ENCODE peak calls at places on chromosomes 1 and 21, in five cellular contexts. N, Z, E, D and O are unnamed samples.
A peak's percentile ranks its signal among the peaks of the same experiment; 100 is the strongest.

GRCh38 chr1:1232801-1233566 is 947 bp downstream of the B3GALT6 start:
- DNase-seq in Z (no peak), N (no peak), E (no peak), D (no peak), O (no peak)

GRCh38 chr1:159421821-159422220 is 10.2 kb upstream of the OR10J4 start:
- DNase-seq in Z (no peak), D (no peak), N (no peak), E (no peak), O (no peak)

GRCh38 chr1:218711884-218712674 is 366.9 kb downstream of the TGFB2 start:
- DNase-seq in D (no peak), Z (no peak), N (peak; percentile 73), E (peak; percentile 32), O (no peak)

GRCh38 chr1:55478742-55479141 is 263.6 kb upstream of the USP24 start:
- DNase-seq in Z (no peak), E (peak; percentile 51), N (peak; percentile 42), D (no peak), O (no peak)

GRCh38 chr1:183753464-183753891 is 51.4 kb upstream of the RGL1 start:
- DNase-seq in N (no peak), Z (no peak), D (no peak), E (no peak), O (no peak)

GRCh38 chr1:34842952-34843371 is 16.6 kb downstream of the SMIM12 start:
- DNase-seq in D (peak; percentile 57), E (no peak), N (no peak), Z (no peak), O (no peak)

GRCh38 chr1:16491056-16491675 is 22.9 kb downstream of the RNU1-1 start:
- DNase-seq in Z (no peak), E (no peak), N (no peak), D (no peak), O (no peak)

GRCh38 chr1:27049607-27050006 is 37.0 kb upstream of the TENT5B start:
- DNase-seq in E (no peak), N (no peak), D (peak; percentile 75), Z (no peak), O (no peak)

GRCh38 chr1:230073371-230074035 is 6.5 kb downstream of the GALNT2 start:
- DNase-seq in Z (no peak), E (peak; percentile 91), D (peak; percentile 49), N (peak; percentile 27), O (no peak)

GRCh38 chr1:30371179-30371788 is 352.1 kb downstream of the MATN1 start:
- DNase-seq in Z (no peak), N (no peak), D (no peak), E (no peak), O (no peak)

GRCh38 chr1:107617456-107617855 is 347.5 kb downstream of the VAV3 start:
- DNase-seq in E (no peak), Z (no peak), D (no peak), N (no peak), O (no peak)

GRCh38 chr1:42730988-42731387 is 9.0 kb downstream of the CLDN19 start:
- DNase-seq in E (no peak), N (peak; percentile 36), Z (no peak), D (peak; percentile 72), O (peak; percentile 32)

GRCh38 chr1:225934711-225935110 is 6.3 kb downstream of the LEFTY2 start:
- DNase-seq in E (peak; percentile 31), Z (no peak), N (no peak), D (no peak), O (no peak)

GRCh38 chr1:9520411-9520810 is 18.9 kb upstream of the SLC25A33 start:
- DNase-seq in N (no peak), E (no peak), D (no peak), Z (no peak), O (no peak)

GRCh38 chr1:143698016-143698415 is 273.8 kb downstream of the FAM72C start:
- DNase-seq in Z (no peak), N (peak; percentile 69), D (peak; percentile 72), E (no peak), O (peak; percentile 71)
- TF ChIP-seq RCOR1 in Z (no peak), N (no peak), D (no peak), E (no peak), O (no peak)

DNA sequence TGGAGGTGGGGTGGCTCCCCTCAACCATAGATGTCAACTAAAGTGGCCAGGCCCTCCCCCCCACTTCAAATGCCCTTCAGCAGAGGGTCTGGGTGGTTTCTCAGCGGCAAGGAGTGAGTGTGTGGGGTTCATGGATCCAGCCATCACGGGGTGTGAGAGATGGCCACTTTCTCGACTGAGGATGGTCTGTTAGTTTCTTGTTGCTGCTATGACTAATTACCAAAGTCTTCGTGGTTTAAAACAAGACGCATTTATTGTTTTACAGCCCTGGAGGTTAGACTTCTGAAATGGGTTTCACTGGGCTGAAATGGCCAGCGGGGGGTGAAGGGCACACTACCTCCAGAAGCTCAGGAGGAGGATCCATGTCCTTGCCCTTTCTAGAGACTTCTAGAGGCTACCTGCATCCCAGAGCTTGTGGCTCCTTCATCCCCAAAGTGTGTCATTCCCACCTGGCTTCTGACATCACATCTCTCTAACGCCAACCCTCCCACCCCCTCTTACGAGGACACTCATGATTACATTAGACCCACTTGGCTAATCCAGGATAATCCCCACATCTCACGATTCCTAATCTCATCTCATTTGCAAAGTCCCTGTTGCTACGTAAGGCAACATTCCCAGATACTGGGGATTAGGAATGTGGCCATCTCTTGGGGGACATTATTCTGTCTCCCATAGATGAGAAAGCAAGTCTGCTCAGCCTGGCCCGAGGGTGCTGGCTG is 53.0 kb downstream of the EPHB2 start:
- DNase-seq in D (no peak), E (peak; percentile 25), N (no peak), Z (peak; percentile 25), O (no peak)
- TF ChIP-seq RCOR1 in D (no peak), E (no peak), N (no peak), Z (no peak), O (no peak)

GRCh38 chr1:54329337-54329954 is 76.7 kb downstream of the SSBP3 start:
- DNase-seq in Z (no peak), N (no peak), D (no peak), E (no peak), O (no peak)
- TF ChIP-seq RCOR1 in Z (no peak), N (no peak), D (no peak), E (no peak), O (no peak)

DNA sequence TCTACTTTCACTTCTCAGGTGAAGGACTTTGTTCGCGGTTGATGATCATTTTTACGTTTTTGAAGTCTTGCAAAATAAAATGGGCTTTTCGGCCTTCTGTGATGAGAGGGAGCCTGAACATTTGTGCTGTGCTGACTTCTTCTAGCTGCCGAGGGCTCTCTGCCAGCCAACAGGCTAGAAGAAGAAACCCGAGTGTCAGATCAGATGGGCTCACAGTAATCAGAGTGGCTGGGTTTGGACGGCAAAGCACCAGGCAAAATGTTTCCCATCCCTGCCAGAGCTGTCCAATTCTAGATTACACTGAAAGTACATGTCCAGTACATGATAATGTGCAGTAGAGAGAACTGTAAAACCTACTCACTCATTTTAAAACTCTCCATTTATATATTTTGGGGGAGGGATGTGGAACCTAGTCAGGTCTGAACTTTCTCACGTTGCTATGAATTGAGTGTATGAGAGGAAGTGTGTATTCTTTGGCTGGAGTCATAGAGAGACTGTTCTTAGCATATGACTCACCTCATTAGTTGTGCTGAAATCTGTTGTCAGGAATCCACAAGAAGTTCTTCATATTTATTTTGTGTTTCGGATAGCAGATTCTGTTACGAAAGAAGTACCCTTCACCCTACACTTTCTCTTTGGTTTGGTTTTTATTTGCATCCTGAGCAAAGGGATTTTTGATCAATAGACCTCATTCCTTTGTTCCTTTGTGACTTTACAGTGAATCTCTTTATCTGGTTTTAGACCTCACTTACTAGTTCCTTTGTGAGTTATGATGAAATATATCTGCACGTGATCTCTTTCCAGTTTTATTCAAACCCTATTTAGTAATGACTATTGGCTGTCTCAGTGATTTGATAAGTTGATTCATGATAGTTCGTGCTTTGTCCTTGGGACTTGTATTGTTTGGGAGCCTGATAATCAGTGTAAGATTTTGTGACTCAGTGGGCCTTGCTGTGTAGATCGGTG is 4.8 kb downstream of the ATP1A1 start:
- DNase-seq in D (peak; percentile 50), E (peak; percentile 96), N (peak; percentile 45), Z (peak; percentile 96), O (peak; percentile 38)
- TF ChIP-seq RCOR1 in D (no peak), E (no peak), N (no peak), Z (no peak), O (no peak)

GRCh38 chr21:36803051-36803709 is 104.3 kb downstream of the SIM2 start:
- DNase-seq in E (no peak), N (no peak), D (no peak), Z (no peak), O (no peak)
- TF ChIP-seq RCOR1 in E (no peak), N (no peak), D (no peak), Z (no peak), O (no peak)

DNA sequence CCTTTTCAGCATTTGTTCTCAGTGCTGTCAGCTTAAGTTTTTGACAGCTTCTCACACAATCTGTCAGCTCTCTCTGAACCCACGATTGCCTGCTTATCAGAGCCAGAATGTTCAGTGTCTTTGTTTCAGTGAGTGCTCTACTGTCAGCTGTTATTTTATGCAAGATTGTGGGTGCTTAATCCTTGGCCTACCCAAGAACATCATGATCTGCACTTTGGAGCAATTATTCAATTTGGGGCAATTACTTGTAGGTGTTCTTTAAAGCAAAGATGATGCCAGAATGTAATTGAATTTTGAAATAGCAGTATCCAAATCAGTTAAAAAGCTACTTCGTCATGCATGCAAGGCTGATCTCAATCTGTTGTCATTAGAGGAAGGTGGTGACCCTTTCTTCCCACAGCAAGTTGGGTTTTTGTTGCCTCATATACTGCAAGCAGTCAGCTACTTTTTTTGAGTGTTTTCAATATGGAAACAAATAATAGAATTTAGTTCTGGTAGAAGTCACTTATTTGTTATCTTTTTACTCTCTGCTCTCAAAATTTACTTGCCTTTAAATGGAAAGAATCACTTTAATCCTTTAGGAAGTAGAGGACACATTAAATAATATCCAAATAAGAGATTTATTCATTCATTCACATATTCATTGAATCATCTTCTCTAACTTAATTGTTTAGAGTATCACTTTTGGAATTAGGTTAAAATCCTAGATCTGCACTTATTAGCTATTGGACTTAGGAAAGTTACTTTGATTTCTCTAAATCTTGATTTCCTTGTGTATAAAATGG is 253.5 kb upstream of the CACYBP start:
- DNase-seq in N (no peak), D (peak; percentile 27), E (no peak), Z (no peak), O (no peak)
- TF ChIP-seq RCOR1 in N (no peak), D (no peak), E (no peak), Z (no peak), O (no peak)

DNA sequence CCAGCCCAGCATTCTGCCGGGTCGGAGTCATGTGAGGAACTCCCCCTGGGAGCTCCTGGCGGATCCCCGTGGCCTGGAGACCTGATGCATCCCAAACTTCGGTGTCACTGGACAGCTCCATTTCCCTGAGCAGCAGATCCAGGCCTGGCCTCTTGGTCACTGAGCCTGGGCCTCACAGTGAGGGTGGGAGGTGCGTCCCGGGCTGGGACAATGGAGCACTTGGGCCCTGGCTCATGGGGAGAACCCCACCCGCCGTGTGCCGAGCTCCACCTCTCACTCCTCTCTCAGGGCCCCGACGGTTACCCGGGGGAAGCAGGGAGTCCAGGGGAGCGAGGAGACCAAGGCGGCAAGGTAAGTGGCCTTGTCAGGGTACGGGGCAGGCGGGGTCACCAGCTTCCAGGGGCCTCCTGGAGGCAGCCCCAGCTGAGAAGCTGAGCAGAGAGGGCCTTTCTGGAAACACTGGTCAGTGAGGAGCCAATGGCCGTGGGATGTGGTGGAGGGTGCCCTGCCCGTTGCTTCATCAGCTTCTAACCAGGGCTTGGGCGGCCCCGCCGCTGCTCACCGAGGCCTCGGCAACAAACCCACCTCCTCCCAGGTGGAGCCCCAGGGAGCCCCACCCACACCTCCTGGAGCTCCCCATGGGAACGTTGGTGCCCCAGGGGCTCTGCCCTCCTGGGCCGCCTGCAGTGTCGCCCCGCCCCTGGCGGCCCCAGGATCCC is 19.8 kb downstream of the COL6A2 start:
- DNase-seq in D (no peak), N (no peak), E (no peak), Z (no peak), O (peak; percentile 32)
- TF ChIP-seq RCOR1 in D (no peak), N (no peak), E (no peak), Z (no peak), O (no peak)

GRCh38 chr1:220889333-220889732 is 10.1 kb downstream of the HLX start:
- DNase-seq in N (no peak), D (no peak), E (no peak), Z (no peak), O (no peak)
- TF ChIP-seq RCOR1 in N (no peak), D (no peak), E (no peak), Z (no peak), O (no peak)